ENCODE peak calls at places on chromosomes 12 and 14, in four cellular contexts. S is neuronal stem cell, J is adipocyte, U is GM23248. Y is an unnamed sample.

GRCh38 chr12:3962661-3963483 is 89.7 kb upstream of the PARP11 start:
- DNase-seq in S (no peak), U (no peak), J (no peak), Y (no peak)

GRCh38 chr14:23513005-23513412 is 38.6 kb downstream of the ZFHX2 start:
- DNase-seq in S (no peak), U (no peak), J (no peak), Y (no peak)

GRCh38 chr14:33904609-33905008 is 46.3 kb downstream of the EGLN3 start:
- DNase-seq in U (no peak), J (no peak), S (no peak), Y (no peak)

GRCh38 chr14:88852632-88853031 is 28.2 kb downstream of the TTC8 start:
- DNase-seq in S (no peak), J (no peak), U (no peak), Y (no peak)

GRCh38 chr12:121285856-121286255 is 10.7 kb downstream of the CAMKK2 start:
- DNase-seq in S (no peak), J (no peak), U (no peak), Y (no peak)

GRCh38 chr14:30620178-30620577 is 1.9 kb upstream of the SCFD1 start:
- DNase-seq in J (peak; percentile 49), S (no peak), U (peak; percentile 63), Y (no peak)

GRCh38 chr14:77133718-77134338 is 7.8 kb downstream of the ZDHHC22 start:
- DNase-seq in S (peak; percentile 86), J (peak; percentile 81), U (peak; percentile 67), Y (no peak)

GRCh38 chr14:31388687-31389413 is 31.5 kb downstream of the HEATR5A start:
- DNase-seq in J (no peak), S (no peak), U (peak; percentile 75), Y (no peak)

GRCh38 chr12:47079894-47080724 is at the start of gene AMIGO2:
- DNase-seq in J (peak; percentile 53), U (peak; percentile 67), S (peak; percentile 46), Y (no peak)

GRCh38 chr12:41485203-41485602 is 297.1 kb downstream of the PDZRN4 start:
- DNase-seq in S (no peak), J (no peak), U (no peak), Y (no peak)

GRCh38 chr12:1839956-1840550 is 19.7 kb downstream of the LRTM2 start:
- DNase-seq in S (no peak), J (no peak), U (no peak), Y (no peak)

GRCh38 chr14:29566194-29566593 is 361.5 kb downstream of the PRKD1 start:
- DNase-seq in J (no peak), S (no peak), U (no peak), Y (no peak)

GRCh38 chr12:105740970-105741725 is 397.6 kb downstream of the NUAK1 start:
- DNase-seq in U (peak; percentile 83), J (no peak), S (no peak), Y (no peak)

GRCh38 chr12:57473886-57474285 is 5.8 kb downstream of the ARHGAP9 start:
- DNase-seq in J (no peak), U (no peak), S (no peak), Y (no peak)

GRCh38 chr14:95413289-95414215 is 93.8 kb upstream of the CLMN start:
- DNase-seq in J (no peak), U (peak; percentile 47), S (no peak), Y (no peak)

GRCh38 chr14:103522649-103523582 is at the start of gene CKB:
- DNase-seq in S (peak; percentile 74), U (peak; percentile 82), J (peak; percentile 82), Y (no peak)

GRCh38 chr12:58148405-58148804 is 207.0 kb downstream of the ATP23 start:
- DNase-seq in U (peak; percentile 80), S (no peak), J (peak; percentile 70), Y (peak; percentile 57)

GRCh38 chr14:50044040-50044651 is 72.2 kb downstream of the VCPKMT start:
- DNase-seq in S (no peak), J (no peak), U (no peak), Y (no peak)

GRCh38 chr12:125021771-125022170 is 28.3 kb downstream of the BRI3BP start:
- DNase-seq in S (no peak), U (no peak), J (no peak), Y (no peak)

GRCh38 chr12:92914170-92914569 is 14.9 kb downstream of the EEA1 start:
- DNase-seq in S (no peak), U (no peak), J (no peak), Y (no peak)

GRCh38 chr12:116456683-116457082 is 102.5 kb upstream of the MAP1LC3B2 start:
- DNase-seq in J (no peak), U (peak; percentile 65), S (no peak), Y (no peak)

GRCh38 chr12:27614866-27615265 is 81.4 kb upstream of the REP15 start:
- DNase-seq in J (no peak), S (no peak), U (no peak), Y (no peak)

GRCh38 chr12:95802482-95803264 is 12.1 kb upstream of the NTN4 start:
- DNase-seq in S (no peak), J (peak; percentile 76), U (peak; percentile 86), Y (peak; percentile 60)

GRCh38 chr12:2633176-2633824 is 161.5 kb upstream of the FKBP4 start:
- DNase-seq in J (no peak), U (no peak), S (no peak), Y (no peak)

GRCh38 chr12:51970904-51971646 is 19.6 kb downstream of the ACVR1B start:
- DNase-seq in J (peak; percentile 24), S (no peak), U (peak; percentile 42), Y (no peak)

GRCh38 chr12:117972341-117972740 is 3.6 kb upstream of the KSR2 start:
- DNase-seq in J (no peak), U (no peak), S (no peak), Y (no peak)

DNA sequence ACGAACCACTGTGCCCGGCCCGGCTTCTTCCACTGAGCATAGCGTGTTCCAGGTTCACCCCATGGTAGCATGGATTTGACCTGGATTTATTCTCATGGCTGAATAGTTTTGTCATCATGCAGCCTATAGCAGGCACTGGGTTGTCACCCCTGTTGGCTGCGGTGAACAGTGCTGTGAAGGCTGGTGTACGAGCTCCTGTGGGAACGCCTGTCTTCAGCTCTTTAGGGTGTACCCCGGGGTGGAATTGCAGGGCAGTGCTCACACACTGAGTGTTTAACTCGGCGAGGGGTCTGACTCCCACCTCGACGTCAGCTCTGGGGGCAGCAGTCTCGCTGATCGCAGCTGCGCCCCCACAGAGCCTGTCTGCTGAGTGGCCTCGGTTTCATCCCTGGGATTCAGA is 15.3 kb downstream of the MMP17 start:
- DNase-seq in J (no peak), U (no peak), S (no peak), Y (no peak)
- H3K27me3 ChIP-seq in J (no peaks in the 10 kb centered on the region), U (no peaks in the 10 kb centered on the region), S (no peaks in the 10 kb centered on the region), Y (no peaks in the 10 kb centered on the region)

GRCh38 chr12:88299567-88300101 is 157.5 kb downstream of the TMTC3 start:
- DNase-seq in J (peak; percentile 85), U (peak; percentile 98), S (no peak), Y (peak; percentile 95)
- H3K4me3 ChIP-seq in J (peak overlapping the region; percentile 46), U (peak overlapping the region; percentile 39), S (no peak overlapping the region), Y (no peak overlapping the region)

GRCh38 chr12:94148841-94149780 is 734 bp downstream of the PLXNC1 start:
- DNase-seq in S (peak; percentile 58), U (peak; percentile 57), J (peak; percentile 55), Y (no peak)
- H3K27me3 ChIP-seq in S (peaks cover 17% of the 10 kb centered on the region), U (peaks cover 55% of the 10 kb centered on the region), J (peaks cover 47% of the 10 kb centered on the region), Y (peaks cover 38% of the 10 kb centered on the region)

DNA sequence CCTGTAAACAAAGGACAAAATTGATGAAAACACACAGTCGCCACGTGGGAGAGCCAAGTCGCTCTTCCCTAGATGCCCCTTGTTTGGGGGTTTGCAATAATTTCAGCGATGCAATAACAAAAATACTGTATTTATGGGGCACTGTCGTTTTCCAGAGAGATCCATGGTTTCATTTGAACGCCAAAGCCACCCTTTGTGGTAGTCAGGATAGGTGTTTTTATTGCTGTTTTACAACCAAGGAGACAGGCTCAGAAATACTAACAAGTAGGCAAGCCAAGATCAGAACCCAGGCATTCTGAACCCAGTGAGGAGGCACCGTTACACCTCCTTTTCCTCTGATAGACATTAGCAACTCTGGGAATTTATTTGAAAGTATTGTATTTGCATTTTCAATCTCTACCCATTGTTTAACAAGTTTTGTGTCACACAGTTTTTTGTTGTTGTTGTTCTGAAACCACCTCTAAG is 827 bp upstream of the BTBD7 start:
- DNase-seq in U (peak; percentile 31), J (no peak), S (no peak), Y (no peak)
- H3K4me3 ChIP-seq in U (peak overlapping the region; percentile 82), J (peak overlapping the region; percentile 96), S (peak overlapping the region; percentile 77), Y (peak overlapping the region; percentile 72)

DNA sequence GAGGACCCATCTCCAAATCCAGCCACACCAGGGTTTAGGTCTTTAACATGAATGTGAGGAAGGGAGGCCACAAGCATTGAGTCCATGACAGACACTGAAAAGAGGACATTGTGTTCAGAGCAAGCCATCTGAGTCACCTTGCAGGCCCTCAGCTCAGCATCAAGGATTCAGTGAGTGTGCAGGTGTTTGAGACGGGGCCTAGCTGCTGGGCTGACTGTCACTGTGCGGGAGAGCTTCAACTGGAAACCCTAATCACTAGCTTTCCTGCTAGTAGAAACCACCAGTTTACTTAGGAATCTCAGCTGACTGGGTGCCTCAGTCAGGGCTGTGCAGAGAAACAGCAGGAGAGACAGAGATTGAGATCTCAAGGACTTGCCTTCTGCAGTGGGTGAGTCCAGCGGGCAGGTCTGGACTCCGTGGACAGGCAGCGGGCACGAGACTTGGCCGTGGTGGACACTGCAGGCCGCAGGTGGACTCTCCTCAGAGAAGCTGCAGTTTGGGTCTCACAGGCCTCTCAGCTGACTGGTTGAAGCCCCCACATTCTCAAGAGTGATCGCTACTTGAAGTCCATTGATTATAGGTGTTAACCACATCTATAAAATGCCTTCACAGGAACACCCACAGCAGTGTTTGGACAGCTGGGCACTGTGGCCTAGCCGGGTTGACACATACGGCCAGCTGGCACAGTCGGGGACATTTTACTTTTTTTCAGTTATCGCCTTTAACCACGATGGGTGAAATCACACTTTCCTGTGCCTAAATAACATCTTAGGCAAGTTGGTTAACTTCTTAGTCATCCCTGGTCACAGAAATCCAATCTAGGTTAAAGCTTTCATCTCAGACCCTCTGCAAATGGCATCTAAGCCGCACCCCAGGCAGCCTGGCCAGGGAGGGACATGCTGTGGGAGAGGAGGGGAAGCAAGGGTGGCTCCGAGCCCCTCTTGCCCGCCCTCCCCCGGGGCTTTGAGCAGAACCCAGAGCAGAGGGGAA is 85.9 kb upstream of the DYNC1H1 start:
- DNase-seq in J (no peak), U (no peak), S (no peak), Y (no peak)
- H3K27me3 ChIP-seq in J (no peaks in the 10 kb centered on the region), U (no peaks in the 10 kb centered on the region), S (no peaks in the 10 kb centered on the region), Y (no peaks in the 10 kb centered on the region)

GRCh38 chr12:101407438-101408345 is at the start of gene ARL1:
- DNase-seq in U (peak; percentile 97), S (peak; percentile 87), J (peak; percentile 95), Y (peak; percentile 24)

GRCh38 chr12:101407054-101407437 is 526 bp downstream of the ARL1 start:
- DNase-seq in S (no peak), U (no peak), J (peak; percentile 75), Y (no peak)
- H3K4me3 ChIP-seq in S (peak overlapping the region; percentile 91), U (peak overlapping the region; percentile 89), J (peak overlapping the region; percentile 99), Y (peak overlapping the region; percentile 80)

Y was measured in BJ.